ENCODE peak calls at places on chromosomes 6 and 20, in four cellular contexts. C is tibial nerve, F is A549, M is fibroblast of mammary gland. E is an unnamed sample.

GRCh38 chr6:49548613-49549304 is 1.7 kb upstream of the C6orf141 start:
- DNase-seq in C (no peak), F (no peak), M (no peak), E (no peak)

GRCh38 chr6:158972241-158973233 is 27.5 kb downstream of the RSPH3 start:
- DNase-seq in C (no peak), F (peak; percentile 58), M (peak; percentile 66), E (peak; percentile 4)

GRCh38 chr6:11258260-11259237 is 26.1 kb upstream of the NEDD9 start:
- DNase-seq in C (no peak), F (no peak), M (no peak), E (peak; percentile 58)

GRCh38 chr6:28141500-28142329 is at the start of gene ZKSCAN8:
- DNase-seq in C (peak; percentile 43), F (peak; percentile 93), M (peak; percentile 87), E (peak; percentile 86)

GRCh38 chr6:113481441-113481840 is 375.7 kb upstream of the MARCKS start:
- DNase-seq in C (no peak), F (no peak), M (peak; percentile 38), E (peak; percentile 56)

GRCh38 chr6:46925563-46926253 is 4.0 kb upstream of the ADGRF5 start:
- DNase-seq in C (no peak), F (peak; percentile 79), M (peak; percentile 81), E (peak; percentile 98)

GRCh38 chr6:167662104-167662880 is 164.4 kb upstream of the AFDN start:
- DNase-seq in C (no peak), F (no peak), M (no peak), E (no peak)

GRCh38 chr6:15907914-15908518 is 220.9 kb upstream of the MYLIP start:
- DNase-seq in C (no peak), F (no peak), M (no peak), E (peak; percentile 54)

GRCh38 chr6:42279966-42280629 is 62.4 kb upstream of the MRPS10 start:
- DNase-seq in C (no peak), F (no peak), M (peak; percentile 45), E (no peak)

GRCh38 chr6:46013639-46014038 is 2.0 kb downstream of the CLIC5 start:
- DNase-seq in C (no peak), F (no peak), M (no peak), E (no peak)

GRCh38 chr20:38113401-38114325 is 51.4 kb downstream of the TGM2 start:
- DNase-seq in C (no peak), F (peak; percentile 67), M (no peak), E (no peak)

GRCh38 chr6:140376209-140376608 is 1001.8 kb upstream of the CITED2 start:
- DNase-seq in C (no peak), F (no peak), M (no peak), E (no peak)

GRCh38 chr20:36541227-36542018 is at the start of gene MYL9:
- DNase-seq in C (peak; percentile 94), F (no peak), M (peak; percentile 40), E (no peak)

GRCh38 chr6:121260651-121261102 is 73.6 kb downstream of the TBC1D32 start:
- DNase-seq in C (no peak), F (no peak), M (peak; percentile 86), E (no peak)

GRCh38 chr6:165685302-165685701 is 22.3 kb upstream of the PDE10A start:
- DNase-seq in C (no peak), F (no peak), M (no peak), E (no peak)

GRCh38 chr20:18397090-18397489 is 69.7 kb downstream of the DZANK1 start:
- DNase-seq in C (no peak), F (no peak), M (no peak), E (no peak)

GRCh38 chr20:63121749-63122405 is 94.1 kb downstream of the YTHDF1 start:
- DNase-seq in C (no peak), F (no peak), M (no peak), E (no peak)

GRCh38 chr6:167098825-167099225 is 24.1 kb upstream of the CCR6 start:
- DNase-seq in C (no peak), F (no peak), M (no peak), E (no peak)

GRCh38 chr20:48350291-48350988 is 477.4 kb downstream of the PREX1 start:
- DNase-seq in C (no peak), F (peak; percentile 52), M (peak; percentile 4), E (no peak)

E was measured in PC-9.